ENCODE peak calls at places on chromosomes 5 and 9, in eight cellular contexts. S is MCF 10A, X is stomach, C is choroid plexus epithelial cell, D is nephron progenitor cell, Y is astrocyte of the cerebellum, W is body of pancreas, P is PC-9. H is an unnamed sample.

GRCh38 chr9:98832768-98833089 is 25.3 kb downstream of the GALNT12 start:
- DNase-seq in S (no peak), X (no peak), C (no peak), D (no peak), Y (no peak), W (no peak), P (no peak), H (no peak)

GRCh38 chr5:150376799-150377771 is 19.6 kb downstream of the TCOF1 start:
- DNase-seq in S (no peak), X (no peak), C (peak), D (no peak), Y (peak), W (no peak), P (no peak), H (no peak)

GRCh38 chr5:172801184-172801671 is 30.2 kb upstream of the DUSP1 start:
- DNase-seq in S (peak), X (no peak), C (peak), D (no peak), Y (no peak), W (no peak), P (peak), H (no peak)

GRCh38 chr9:21812945-21813568 is 10.6 kb downstream of the MTAP start:
- DNase-seq in S (no peak), X (peak), C (peak), D (peak), Y (peak), W (peak), P (peak), H (no peak)

GRCh38 chr9:94936411-94936810 is 209.9 kb downstream of the AOPEP start:
- DNase-seq in S (no peak), X (no peak), C (peak), D (no peak), Y (no peak), W (no peak), P (no peak), H (no peak)

GRCh38 chr9:77877976-77878375 is 153.6 kb downstream of the GNAQ start:
- DNase-seq in S (peak), X (no peak), C (no peak), D (no peak), Y (no peak), W (no peak), P (no peak), H (no peak)

GRCh38 chr9:37215456-37216229 is 95.3 kb downstream of the ZCCHC7 start:
- DNase-seq in S (peak), X (no peak), C (peak), D (no peak), Y (no peak), W (no peak), P (no peak), H (no peak)

GRCh38 chr5:90437663-90438062 is 28.1 kb upstream of the CETN3 start:
- DNase-seq in S (no peak), X (no peak), C (no peak), D (no peak), Y (no peak), W (no peak), P (peak), H (no peak)

GRCh38 chr5:109313123-109313522 is 96.7 kb downstream of the PJA2 start:
- DNase-seq in S (no peak), X (no peak), C (no peak), D (no peak), Y (no peak), W (no peak), P (no peak), H (no peak)

GRCh38 chr5:43396762-43397304 is 15.4 kb downstream of the CCL28 start:
- DNase-seq in S (peak), X (peak), C (peak), D (no peak), Y (no peak), W (peak), P (no peak), H (no peak)

GRCh38 chr9:28887188-28887884 is 1314.1 kb upstream of the C9orf72 start:
- DNase-seq in S (peak), X (no peak), C (no peak), D (no peak), Y (no peak), W (no peak), P (no peak), H (no peak)

GRCh38 chr5:168948746-168949145 is 352.2 kb downstream of the SLIT3 start:
- DNase-seq in S (peak), X (no peak), C (no peak), D (no peak), Y (no peak), W (no peak), P (peak), H (no peak)

GRCh38 chr5:135398855-135399837 is at the start of gene MACROH2A1:
- DNase-seq in S (peak), X (peak), C (peak), D (peak), Y (peak), W (peak), P (peak), H (peak)

GRCh38 chr9:76114144-76114543 is 223.7 kb downstream of the PCSK5 start:
- DNase-seq in S (no peak), X (no peak), C (peak), D (no peak), Y (no peak), W (no peak), P (no peak), H (no peak)

GRCh38 chr5:170219615-170220014 is 13.2 kb upstream of the C5orf58 start:
- DNase-seq in S (peak), X (no peak), C (peak), D (no peak), Y (no peak), W (no peak), P (peak), H (no peak)

GRCh38 chr9:126488881-126489404 is 124.8 kb upstream of the LMX1B start:
- DNase-seq in S (no peak), X (no peak), C (no peak), D (no peak), Y (no peak), W (no peak), P (no peak), H (no peak)

GRCh38 chr9:113590991-113591898 is 127.7 kb downstream of the RGS3 start:
- DNase-seq in S (peak), X (peak), C (peak), D (peak), Y (peak), W (peak), P (no peak), H (peak)

GRCh38 chr9:6944896-6945295 is 187.1 kb downstream of the KDM4C start:
- DNase-seq in S (peak), X (no peak), C (peak), D (no peak), Y (no peak), W (no peak), P (no peak), H (no peak)

GRCh38 chr9:20981486-20981885 is 50.0 kb downstream of the HACD4 start:
- DNase-seq in S (peak), X (no peak), C (peak), D (no peak), Y (peak), W (no peak), P (no peak), H (no peak)

GRCh38 chr9:89635816-89636215 is 31.0 kb downstream of the GADD45G start:
- DNase-seq in S (no peak), X (no peak), C (no peak), D (no peak), Y (peak), W (peak), P (no peak), H (no peak)

GRCh38 chr5:179914032-179914755 is 6.5 kb upstream of the TBC1D9B start:
- DNase-seq in S (peak), X (no peak), C (peak), D (no peak), Y (no peak), W (no peak), P (peak), H (no peak)

GRCh38 chr5:136137497-136138220 is 5.0 kb downstream of the SMAD5 start:
- DNase-seq in S (no peak), X (no peak), C (no peak), D (no peak), Y (no peak), W (no peak), P (no peak), H (no peak)

GRCh38 chr9:96293481-96293880 is 8.5 kb downstream of the HSD17B3 start:
- DNase-seq in S (no peak), X (no peak), C (peak), D (no peak), Y (no peak), W (no peak), P (no peak), H (no peak)

GRCh38 chr5:67748165-67748690 is 467.3 kb upstream of the PIK3R1 start:
- DNase-seq in S (no peak), X (no peak), C (no peak), D (no peak), Y (no peak), W (no peak), P (no peak), H (no peak)

DNA sequence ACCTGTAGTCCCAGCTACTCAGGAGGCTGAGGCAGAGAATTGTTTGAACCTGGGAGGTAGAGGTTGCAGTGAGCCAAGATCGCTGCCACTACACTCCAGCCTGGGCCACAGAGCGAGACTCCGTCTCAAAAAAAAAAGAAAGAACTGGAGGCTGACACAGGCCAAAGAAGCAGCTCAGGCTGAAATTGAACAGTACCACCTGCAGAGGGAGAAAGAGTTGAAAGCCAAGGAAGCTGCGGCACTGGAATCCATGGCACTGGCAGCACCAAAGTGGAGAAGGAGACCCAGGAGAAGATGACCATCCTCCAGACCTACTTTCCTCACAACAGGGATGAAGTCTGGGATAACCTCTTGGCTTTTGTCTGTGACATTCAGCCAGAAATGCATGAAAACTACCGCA is 11.3 kb upstream of the TMEM141 start:
- DNase-seq in S (no peak), X (no peak), C (no peak), D (no peak), Y (no peak), W (no peak), P (no peak), H (no peak)
- TF ChIP-seq CTCF in S (no peak), X (no peak), C (peak), D (no peak), Y (peak), W (no peak), P (no peak), H (no peak)

GRCh38 chr5:33816791-33817190 is 75.0 kb downstream of the ADAMTS12 start:
- DNase-seq in S (no peak), X (no peak), C (peak), D (no peak), Y (no peak), W (no peak), P (no peak), H (no peak)

DNA sequence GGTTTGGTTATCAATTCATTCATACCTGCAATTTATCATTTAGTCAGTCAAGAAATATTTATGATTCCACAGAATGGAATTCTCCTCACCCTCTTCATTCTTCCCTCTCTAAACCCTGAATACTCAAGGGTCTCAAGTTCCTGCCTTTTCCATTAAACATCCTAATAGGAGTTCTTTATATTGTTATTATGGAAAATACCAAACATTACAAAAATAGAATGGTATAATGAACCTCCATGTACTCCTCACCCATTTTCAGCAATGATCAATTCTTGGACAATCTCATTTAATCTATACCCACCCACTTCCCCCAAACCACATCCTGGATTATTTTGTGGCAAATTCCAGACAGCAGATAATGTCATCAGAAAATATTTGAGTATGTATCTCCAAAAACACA is 74.5 kb downstream of the ADAMTS12 start:
- DNase-seq in S (no peak), X (no peak), C (no peak), D (no peak), Y (no peak), W (no peak), P (peak), H (no peak)
- TF ChIP-seq CTCF in S (no peak), X (no peak), C (no peak), D (no peak), Y (no peak), W (no peak), P (no peak), H (no peak)

GRCh38 chr9:110099236-110099741 is 108.7 kb downstream of the C9orf152 start:
- DNase-seq in S (peak), X (no peak), C (peak), D (no peak), Y (peak), W (no peak), P (peak), H (no peak)
- TF ChIP-seq CTCF in S (no peak), X (no peak), C (peak), D (no peak), Y (no peak), W (no peak), P (no peak), H (no peak)

DNA sequence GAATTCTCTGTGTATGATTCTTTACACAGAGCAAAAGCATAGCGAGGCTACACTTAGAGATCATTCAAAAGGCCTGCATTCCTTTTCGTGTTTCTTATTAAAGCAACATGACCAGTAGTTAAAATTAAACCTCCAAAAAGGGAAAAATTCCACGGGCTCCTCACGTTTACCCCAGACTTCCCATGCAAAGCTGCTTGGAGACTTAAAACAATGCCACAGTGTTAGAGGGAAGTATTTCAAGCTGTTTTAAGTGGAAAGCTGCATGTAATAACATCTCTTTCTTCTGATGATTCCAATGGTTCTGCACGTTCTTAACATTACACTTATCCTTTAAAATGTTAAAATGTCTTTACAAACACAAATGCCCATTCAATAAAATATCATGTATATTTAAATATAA is 405.2 kb downstream of the SEMA5A start:
- DNase-seq in S (no peak), X (no peak), C (no peak), D (no peak), Y (no peak), W (no peak), P (no peak), H (no peak)
- TF ChIP-seq CTCF in S (no peak), X (no peak), C (no peak), D (no peak), Y (no peak), W (no peak), P (no peak), H (no peak)

GRCh38 chr9:34454571-34455065 is 3.8 kb downstream of the FAM219A start:
- DNase-seq in S (peak), X (no peak), C (peak), D (no peak), Y (no peak), W (no peak), P (peak), H (no peak)

GRCh38 chr9:34451135-34451534 is 7.2 kb downstream of the FAM219A start:
- DNase-seq in S (no peak), X (no peak), C (no peak), D (no peak), Y (no peak), W (no peak), P (no peak), H (no peak)

GRCh38 chr9:34450644-34451043 is 7.7 kb downstream of the FAM219A start:
- DNase-seq in S (no peak), X (no peak), C (no peak), D (no peak), Y (no peak), W (no peak), P (no peak), H (no peak)

GRCh38 chr9:34451545-34451944 is 6.8 kb downstream of the FAM219A start:
- DNase-seq in S (no peak), X (no peak), C (peak), D (no peak), Y (no peak), W (no peak), P (peak), H (no peak)

GRCh38 chr9:34452568-34452967 is 5.8 kb downstream of the FAM219A start:
- DNase-seq in S (no peak), X (no peak), C (no peak), D (no peak), Y (no peak), W (no peak), P (no peak), H (no peak)
- TF ChIP-seq CTCF in S (no peak), X (no peak), C (no peak), D (no peak), Y (no peak), W (no peak), P (no peak), H (no peak)

DNA sequence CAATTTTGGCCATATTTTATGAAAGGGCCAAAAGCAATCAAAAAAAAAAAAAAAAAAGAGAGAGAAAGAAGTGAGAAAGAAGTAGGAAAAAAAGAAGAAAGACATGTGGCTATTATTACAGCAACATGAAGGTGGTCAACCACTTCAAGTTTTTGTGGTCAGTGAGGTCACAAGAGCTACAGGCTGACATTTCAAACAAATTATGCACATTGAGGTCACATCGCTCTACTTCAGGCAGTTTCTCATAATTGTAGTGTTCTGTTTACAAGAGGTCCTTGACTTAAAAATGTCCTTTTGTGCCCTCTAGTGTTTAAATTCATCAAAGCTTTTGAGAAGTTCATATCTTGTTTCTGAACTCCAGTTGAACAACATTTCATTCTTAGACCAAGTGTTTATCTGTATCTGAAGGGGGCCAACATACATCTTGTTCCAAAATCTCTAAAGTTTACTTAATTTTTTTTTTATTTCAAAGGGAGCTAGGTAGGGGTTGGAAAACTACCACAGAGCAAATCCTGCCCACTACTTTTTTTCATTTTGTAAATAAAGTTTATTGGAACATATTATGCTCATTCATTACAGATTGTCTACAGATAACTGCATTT is 513.1 kb downstream of the PDE4D start:
- DNase-seq in S (peak), X (no peak), C (peak), D (no peak), Y (peak), W (no peak), P (peak), H (no peak)
- TF ChIP-seq CTCF in S (peak), X (peak), C (peak), D (peak), Y (peak), W (peak), P (peak), H (peak)